ENCODE peak calls at places on chromosomes 3 and 15, in eight cellular contexts. G is HTR-8/SVneo; Q is ELF-1; W is stimulated activated CD4-positive, alpha-beta T cell treated with anti-CD3 and anti-CD28 coated beads, Interleukin-12 subunit alpha, Interleukin-12 subunit beta, amount 100 ng/mL, for 4 hours; Y is omental fat pad; J is HCT116; B is fibroblast of the aortic adventitia; M is immature natural killer cell. T is an unnamed sample.

GRCh38 chr3:127491909-127492308 is 98.6 kb downstream of the TPRA1 start:
- DNase-seq in G (no peak), Q (no peak), W (no peak), Y (no peak), J (no peak), B (no peak), M (no peak), T (no peak)

GRCh38 chr15:38672814-38673292 is 108.2 kb upstream of the RASGRP1 start:
- DNase-seq in G (no peak), Q (no peak), W (no peak), Y (no peak), J (no peak), B (no peak), M (no peak), T (peak)

GRCh38 chr15:98773616-98774015 is 125.3 kb downstream of the IGF1R start:
- DNase-seq in G (no peak), Q (no peak), W (no peak), Y (no peak), J (no peak), B (no peak), M (no peak), T (no peak)

GRCh38 chr3:187765342-187765741 is 20.1 kb upstream of the BCL6 start:
- DNase-seq in G (no peak), Q (no peak), W (no peak), Y (no peak), J (no peak), B (peak), M (no peak), T (no peak)

GRCh38 chr3:160001154-160001760 is 12.6 kb downstream of the IL12A start:
- DNase-seq in G (no peak), Q (no peak), W (no peak), Y (no peak), J (no peak), B (no peak), M (no peak), T (no peak)

GRCh38 chr15:60184579-60184978 is 180.5 kb downstream of the FOXB1 start:
- DNase-seq in G (peak), Q (no peak), W (no peak), Y (no peak), J (no peak), B (no peak), M (no peak), T (no peak)

GRCh38 chr3:62416109-62416508 is 42.8 kb upstream of the FEZF2 start:
- DNase-seq in G (no peak), Q (no peak), W (no peak), Y (no peak), J (no peak), B (no peak), M (no peak), T (no peak)

GRCh38 chr3:95738045-95738444 is 1076.3 kb upstream of the EPHA6 start:
- DNase-seq in G (no peak), Q (no peak), W (no peak), Y (no peak), J (no peak), B (no peak), M (no peak), T (no peak)

GRCh38 chr3:14543446-14543845 is 3.3 kb upstream of the GRIP2 start:
- DNase-seq in G (no peak), Q (no peak), W (no peak), Y (no peak), J (no peak), B (no peak), M (no peak), T (no peak)

GRCh38 chr3:15636028-15636709 is 34.6 kb downstream of the BTD start:
- DNase-seq in G (peak), Q (no peak), W (peak), Y (no peak), J (peak), B (peak), M (no peak), T (peak)

GRCh38 chr15:35173444-35174118 is 88.5 kb upstream of the NANOGP8 start:
- DNase-seq in G (no peak), Q (no peak), W (no peak), Y (no peak), J (no peak), B (peak), M (no peak), T (no peak)

GRCh38 chr3:111695584-111696213 is 100.6 kb upstream of the ZBED2 start:
- DNase-seq in G (no peak), Q (no peak), W (no peak), Y (no peak), J (no peak), B (peak), M (no peak), T (no peak)

GRCh38 chr3:172286554-172287148 is 161.6 kb downstream of the GHSR start:
- DNase-seq in G (no peak), Q (no peak), W (no peak), Y (no peak), J (no peak), B (no peak), M (no peak), T (no peak)

GRCh38 chr3:128867200-128868125 is 12.0 kb upstream of the ACAD9 start:
- DNase-seq in G (no peak), Q (peak), W (no peak), Y (no peak), J (no peak), B (no peak), M (no peak), T (no peak)

GRCh38 chr15:42348083-42348482 is 11.2 kb upstream of the CAPN3 start:
- DNase-seq in G (no peak), Q (no peak), W (no peak), Y (no peak), J (no peak), B (peak), M (no peak), T (no peak)